ENCODE peak calls at places on chromosomes 4 and X, in five cellular contexts. One of them, this sample, is unnamed.

GRCh38 chr4:94610140-94610539 is 147.6 kb upstream of the BMPR1B start:
- DNase-seq in neural progenitor cell: no peak
- DNase-seq in cardiac muscle cell: no peak
- DNase-seq in stomach: no peak
- DNase-seq in endodermal cell: no peak
- DNase-seq in this sample: no peak

GRCh38 chrX:54413753-54414152 is 26.5 kb upstream of the TSR2 start:
- DNase-seq in cardiac muscle cell: no peak
- DNase-seq in neural progenitor cell: no peak
- DNase-seq in stomach: no peak
- DNase-seq in endodermal cell: no peak
- DNase-seq in this sample: no peak

GRCh38 chrX:40096395-40097091 is 1.2 kb downstream of the BCOR start:
- DNase-seq in stomach: no peak
- DNase-seq in endodermal cell: peak
- DNase-seq in cardiac muscle cell: peak
- DNase-seq in neural progenitor cell: peak
- DNase-seq in this sample: no peak

GRCh38 chr4:61837395-61837794 is 637.3 kb downstream of the ADGRL3 start:
- DNase-seq in neural progenitor cell: no peak
- DNase-seq in endodermal cell: no peak
- DNase-seq in stomach: no peak
- DNase-seq in cardiac muscle cell: no peak
- DNase-seq in this sample: no peak

GRCh38 chrX:9745417-9746115 is 20.1 kb downstream of the GPR143 start:
- DNase-seq in endodermal cell: no peak
- DNase-seq in stomach: no peak
- DNase-seq in cardiac muscle cell: no peak
- DNase-seq in neural progenitor cell: no peak
- DNase-seq in this sample: no peak

GRCh38 chr4:140673729-140674128 is 82.5 kb downstream of the TBC1D9 start:
- DNase-seq in neural progenitor cell: no peak
- DNase-seq in stomach: no peak
- DNase-seq in endodermal cell: no peak
- DNase-seq in cardiac muscle cell: no peak
- DNase-seq in this sample: no peak

GRCh38 chrX:153780678-153781427 is at the start of gene SRPK3:
- DNase-seq in cardiac muscle cell: no peak
- DNase-seq in neural progenitor cell: no peak
- DNase-seq in stomach: no peak
- DNase-seq in endodermal cell: no peak
- DNase-seq in this sample: no peak

GRCh38 chrX:51496501-51497291 is at the start of gene NUDT11:
- DNase-seq in cardiac muscle cell: peak
- DNase-seq in stomach: peak
- DNase-seq in endodermal cell: peak
- DNase-seq in neural progenitor cell: peak
- DNase-seq in this sample: peak

GRCh38 chr4:159516556-159516955 is 413.7 kb downstream of the RAPGEF2 start:
- DNase-seq in endodermal cell: no peak
- DNase-seq in cardiac muscle cell: no peak
- DNase-seq in stomach: no peak
- DNase-seq in neural progenitor cell: no peak
- DNase-seq in this sample: peak

GRCh38 chr4:53005149-53005546 is 143.0 kb downstream of the RASL11B start:
- DNase-seq in stomach: no peak
- DNase-seq in cardiac muscle cell: no peak
- DNase-seq in endodermal cell: no peak
- DNase-seq in neural progenitor cell: no peak
- DNase-seq in this sample: no peak

DNA sequence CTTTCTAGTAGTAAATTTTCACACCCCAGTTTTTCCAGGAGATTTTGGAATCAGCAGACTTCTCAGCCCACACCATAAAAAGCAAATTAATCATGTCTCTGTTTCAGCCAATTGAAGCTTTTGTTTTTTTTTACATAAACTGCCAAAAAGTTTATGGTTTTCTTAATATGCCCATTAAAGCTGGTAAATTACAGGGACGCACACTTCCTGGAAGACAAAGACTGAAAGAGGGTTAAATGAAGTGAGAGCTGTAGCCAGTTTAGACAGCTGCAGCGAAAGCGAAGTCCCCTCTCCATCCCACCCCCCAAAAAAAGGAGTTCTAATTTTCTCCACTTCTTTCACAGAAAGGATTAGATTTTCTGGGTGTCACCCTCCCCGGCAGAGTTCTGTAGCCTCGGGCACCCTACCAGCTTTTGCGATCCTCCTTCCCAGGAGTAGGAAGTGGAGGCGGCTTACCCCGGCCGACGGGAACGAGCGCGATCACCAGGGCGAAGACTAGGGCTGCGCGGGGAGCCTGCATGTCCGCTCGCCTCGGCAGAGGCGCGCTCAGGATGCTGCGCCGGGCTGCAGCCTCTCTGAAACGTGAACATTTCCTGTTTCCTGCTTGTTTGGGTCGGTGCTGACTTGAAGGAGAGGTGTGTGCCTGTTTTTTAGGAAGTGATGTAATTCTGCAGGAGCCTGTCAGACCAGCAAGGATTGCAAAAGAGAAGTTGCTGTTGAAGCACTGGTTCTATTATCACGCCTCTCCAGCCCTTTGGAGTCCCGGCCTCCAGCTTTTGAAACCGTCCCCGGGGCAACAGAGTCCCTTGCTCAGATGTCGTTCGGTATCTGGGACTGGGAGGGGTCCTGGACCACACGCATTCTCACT is at the start of gene TMEM154:
- DNase-seq in cardiac muscle cell: peak
- DNase-seq in stomach: peak
- DNase-seq in neural progenitor cell: peak
- DNase-seq in endodermal cell: peak
- DNase-seq in this sample: peak
- TF ChIP-seq CTCF in cardiac muscle cell: no peak
- TF ChIP-seq CTCF in stomach: no peak
- TF ChIP-seq CTCF in neural progenitor cell: no peak
- TF ChIP-seq CTCF in endodermal cell: no peak
- TF ChIP-seq CTCF in this sample: no peak

GRCh38 chr4:65668201-65669007 is 1.9 kb downstream of the EPHA5 start:
- DNase-seq in endodermal cell: peak
- DNase-seq in stomach: peak
- DNase-seq in neural progenitor cell: peak
- DNase-seq in cardiac muscle cell: peak
- DNase-seq in this sample: peak

GRCh38 chr4:65671402-65671801 is 1.1 kb upstream of the EPHA5 start:
- DNase-seq in cardiac muscle cell: no peak
- DNase-seq in endodermal cell: no peak
- DNase-seq in neural progenitor cell: no peak
- DNase-seq in stomach: no peak
- DNase-seq in this sample: no peak

GRCh38 chr4:65670331-65671031 is at the start of gene EPHA5:
- DNase-seq in endodermal cell: peak
- DNase-seq in neural progenitor cell: peak
- DNase-seq in cardiac muscle cell: peak
- DNase-seq in stomach: peak
- DNase-seq in this sample: peak

GRCh38 chr4:65669981-65670330 is 333 bp downstream of the EPHA5 start:
- DNase-seq in cardiac muscle cell: no peak
- DNase-seq in endodermal cell: no peak
- DNase-seq in stomach: no peak
- DNase-seq in neural progenitor cell: no peak
- DNase-seq in this sample: no peak

DNA sequence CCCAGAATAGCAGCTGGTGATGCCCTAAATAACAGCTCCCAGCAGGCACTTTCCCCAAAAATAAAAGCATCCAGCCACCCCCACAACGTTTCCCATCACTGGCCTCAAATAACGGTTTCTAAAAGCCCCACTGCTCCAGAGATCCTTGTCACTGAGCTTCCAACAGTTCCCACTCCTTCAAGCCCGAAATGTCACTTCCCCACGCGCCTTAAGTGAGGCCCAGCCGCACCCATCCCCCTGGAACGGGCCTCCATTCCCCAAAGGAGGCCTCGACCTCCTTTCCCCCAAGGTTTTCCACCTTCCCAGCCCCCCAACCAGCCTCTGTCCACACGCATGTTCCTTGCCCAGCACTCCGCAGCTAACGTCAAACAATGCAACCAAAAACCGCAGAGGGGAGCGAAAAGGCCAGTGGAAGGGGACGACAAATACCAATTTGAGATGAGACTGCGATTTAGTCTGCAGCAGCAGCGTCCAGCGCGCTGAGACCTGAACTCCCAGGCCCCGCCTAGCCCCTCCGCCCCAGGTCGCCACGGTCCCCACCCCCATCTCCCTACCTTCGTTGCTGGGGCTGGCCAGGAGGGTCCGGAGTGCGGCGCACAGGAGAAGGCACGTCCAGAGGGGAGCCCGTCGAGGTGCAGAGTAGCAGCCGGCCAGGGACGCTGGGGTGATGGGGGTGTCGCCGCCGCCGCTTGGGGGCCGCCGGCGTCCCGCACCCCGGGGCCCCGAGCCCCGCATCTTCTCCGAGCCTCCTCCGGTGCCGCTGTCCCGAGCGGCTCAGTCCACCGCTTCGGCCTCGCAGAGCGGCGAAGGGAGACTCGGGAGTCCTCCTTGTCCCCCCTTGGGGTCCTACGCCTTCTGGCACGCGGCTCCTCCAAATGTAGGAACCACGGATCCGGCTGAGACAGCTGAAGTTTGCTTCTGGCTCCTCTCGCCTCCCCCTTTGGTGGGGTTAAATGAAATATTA is 999 bp downstream of the EPHA5 start:
- DNase-seq in stomach: no peak
- DNase-seq in cardiac muscle cell: peak
- DNase-seq in endodermal cell: peak
- DNase-seq in neural progenitor cell: peak
- DNase-seq in this sample: peak
- H3K4me3 ChIP-seq in stomach: peak
- H3K4me3 ChIP-seq in cardiac muscle cell: peak
- H3K4me3 ChIP-seq in endodermal cell: peak
- H3K4me3 ChIP-seq in neural progenitor cell: peak
- H3K4me3 ChIP-seq in this sample: peak

GRCh38 chr4:15162465-15163283 is 160.4 kb downstream of the CPEB2 start:
- DNase-seq in neural progenitor cell: no peak
- DNase-seq in endodermal cell: no peak
- DNase-seq in stomach: no peak
- DNase-seq in cardiac muscle cell: peak
- DNase-seq in this sample: peak
- TF ChIP-seq CTCF in neural progenitor cell: peak
- TF ChIP-seq CTCF in endodermal cell: peak
- TF ChIP-seq CTCF in stomach: no peak
- TF ChIP-seq CTCF in cardiac muscle cell: peak
- TF ChIP-seq CTCF in this sample: peak

GRCh38 chr4:14403132-14403531 is 599.1 kb upstream of the CPEB2 start:
- DNase-seq in cardiac muscle cell: no peak
- DNase-seq in endodermal cell: peak
- DNase-seq in neural progenitor cell: no peak
- DNase-seq in stomach: no peak
- DNase-seq in this sample: no peak

GRCh38 chr4:14410469-14410868 is 591.8 kb upstream of the CPEB2 start:
- DNase-seq in cardiac muscle cell: no peak
- DNase-seq in neural progenitor cell: no peak
- DNase-seq in stomach: no peak
- DNase-seq in endodermal cell: no peak
- DNase-seq in this sample: no peak

GRCh38 chr4:14399919-14400706 is 602.2 kb upstream of the CPEB2 start:
- DNase-seq in neural progenitor cell: no peak
- DNase-seq in cardiac muscle cell: no peak
- DNase-seq in endodermal cell: no peak
- DNase-seq in stomach: no peak
- DNase-seq in this sample: no peak

GRCh38 chr4:14404730-14405129 is 597.6 kb upstream of the CPEB2 start:
- DNase-seq in neural progenitor cell: no peak
- DNase-seq in cardiac muscle cell: no peak
- DNase-seq in stomach: no peak
- DNase-seq in endodermal cell: no peak
- DNase-seq in this sample: no peak
- H3K4me3 ChIP-seq in neural progenitor cell: no peak
- H3K4me3 ChIP-seq in cardiac muscle cell: no peak
- H3K4me3 ChIP-seq in stomach: no peak
- H3K4me3 ChIP-seq in endodermal cell: no peak
- H3K4me3 ChIP-seq in this sample: no peak

GRCh38 chr4:122914292-122914904 is 8.0 kb downstream of the NUDT6 start:
- DNase-seq in stomach: no peak
- DNase-seq in cardiac muscle cell: no peak
- DNase-seq in endodermal cell: no peak
- DNase-seq in neural progenitor cell: no peak
- DNase-seq in this sample: no peak
- TF ChIP-seq CTCF in stomach: no peak
- TF ChIP-seq CTCF in cardiac muscle cell: peak
- TF ChIP-seq CTCF in endodermal cell: no peak
- TF ChIP-seq CTCF in neural progenitor cell: no peak
- TF ChIP-seq CTCF in this sample: peak

This sample was measured in astrocyte of the cerebellum.